ENCODE peak calls at places on chromosomes 12 and 14, in six cellular contexts. One of them, this sample, is unnamed.

GRCh38 chr12:31491819-31492598 is 98.9 kb downstream of the DENND5B start:
- DNase-seq in CD8-positive, alpha-beta memory T cell: no peak
- DNase-seq in neuronal stem cell: no peak
- DNase-seq in heart right ventricle: no peak
- DNase-seq in K562: no peak
- DNase-seq in lower leg skin: no peak
- DNase-seq in this sample: peak; percentile 46

GRCh38 chr14:76772300-76773187 is 11.3 kb downstream of the VASH1 start:
- DNase-seq in CD8-positive, alpha-beta memory T cell: no peak
- DNase-seq in neuronal stem cell: no peak
- DNase-seq in heart right ventricle: peak; percentile 87
- DNase-seq in K562: peak; percentile 78
- DNase-seq in lower leg skin: peak; percentile 85
- DNase-seq in this sample: peak; percentile 83

GRCh38 chr14:65419593-65420252 is 7.2 kb downstream of the FUT8 start:
- DNase-seq in CD8-positive, alpha-beta memory T cell: no peak
- DNase-seq in neuronal stem cell: no peak
- DNase-seq in heart right ventricle: no peak
- DNase-seq in K562: no peak
- DNase-seq in lower leg skin: no peak
- DNase-seq in this sample: no peak

GRCh38 chr14:68766299-68767247 is 26.3 kb downstream of the ZFP36L1 start:
- DNase-seq in CD8-positive, alpha-beta memory T cell: no peak
- DNase-seq in neuronal stem cell: no peak
- DNase-seq in heart right ventricle: no peak
- DNase-seq in K562: no peak
- DNase-seq in lower leg skin: no peak
- DNase-seq in this sample: no peak

GRCh38 chr14:94042433-94043091 is 16.4 kb downstream of the OTUB2 start:
- DNase-seq in CD8-positive, alpha-beta memory T cell: no peak
- DNase-seq in neuronal stem cell: no peak
- DNase-seq in heart right ventricle: no peak
- DNase-seq in K562: no peak
- DNase-seq in lower leg skin: no peak
- DNase-seq in this sample: no peak

GRCh38 chr14:43243168-43243567 is 1263.9 kb downstream of the FSCB start:
- DNase-seq in CD8-positive, alpha-beta memory T cell: no peak
- DNase-seq in neuronal stem cell: no peak
- DNase-seq in heart right ventricle: no peak
- DNase-seq in K562: no peak
- DNase-seq in lower leg skin: no peak
- DNase-seq in this sample: no peak

GRCh38 chr14:30610719-30611388 is 11.3 kb upstream of the SCFD1 start:
- DNase-seq in CD8-positive, alpha-beta memory T cell: no peak
- DNase-seq in neuronal stem cell: no peak
- DNase-seq in heart right ventricle: peak; percentile 32
- DNase-seq in K562: no peak
- DNase-seq in lower leg skin: peak; percentile 86
- DNase-seq in this sample: peak; percentile 35

GRCh38 chr12:38886064-38886463 is 19.3 kb downstream of the CPNE8 start:
- DNase-seq in CD8-positive, alpha-beta memory T cell: no peak
- DNase-seq in neuronal stem cell: no peak
- DNase-seq in heart right ventricle: no peak
- DNase-seq in K562: no peak
- DNase-seq in lower leg skin: no peak
- DNase-seq in this sample: peak; percentile 21

GRCh38 chr12:32603858-32604257 is 75.2 kb upstream of the DNM1L start:
- DNase-seq in CD8-positive, alpha-beta memory T cell: no peak
- DNase-seq in neuronal stem cell: no peak
- DNase-seq in heart right ventricle: no peak
- DNase-seq in K562: no peak
- DNase-seq in lower leg skin: no peak
- DNase-seq in this sample: no peak

GRCh38 chr12:64221656-64222010 is 463 bp downstream of the KICS2 start:
- DNase-seq in CD8-positive, alpha-beta memory T cell: no peak
- DNase-seq in neuronal stem cell: peak; percentile 71
- DNase-seq in heart right ventricle: peak; percentile 87
- DNase-seq in K562: peak; percentile 72
- DNase-seq in lower leg skin: peak; percentile 97
- DNase-seq in this sample: peak; percentile 84

GRCh38 chr14:20343855-20344205 is 395 bp downstream of the PARP2 start:
- DNase-seq in CD8-positive, alpha-beta memory T cell: no peak
- DNase-seq in neuronal stem cell: no peak
- DNase-seq in heart right ventricle: no peak
- DNase-seq in K562: no peak
- DNase-seq in lower leg skin: no peak
- DNase-seq in this sample: no peak

GRCh38 chr14:67187210-67187609 is 2.0 kb upstream of the GARIN2 start:
- DNase-seq in CD8-positive, alpha-beta memory T cell: no peak
- DNase-seq in neuronal stem cell: no peak
- DNase-seq in heart right ventricle: no peak
- DNase-seq in K562: no peak
- DNase-seq in lower leg skin: no peak
- DNase-seq in this sample: no peak

GRCh38 chr12:96501139-96501741 is 11.9 kb downstream of the CFAP54 start:
- DNase-seq in CD8-positive, alpha-beta memory T cell: no peak
- DNase-seq in neuronal stem cell: no peak
- DNase-seq in heart right ventricle: peak; percentile 42
- DNase-seq in K562: peak; percentile 11
- DNase-seq in lower leg skin: no peak
- DNase-seq in this sample: no peak

GRCh38 chr14:50677527-50678063 is 9.5 kb upstream of the SAV1 start:
- DNase-seq in CD8-positive, alpha-beta memory T cell: no peak
- DNase-seq in neuronal stem cell: no peak
- DNase-seq in heart right ventricle: no peak
- DNase-seq in K562: no peak
- DNase-seq in lower leg skin: no peak
- DNase-seq in this sample: no peak

GRCh38 chr14:23404331-23404900 is 3.7 kb downstream of the MYH6 start:
- DNase-seq in CD8-positive, alpha-beta memory T cell: no peak
- DNase-seq in neuronal stem cell: no peak
- DNase-seq in heart right ventricle: no peak
- DNase-seq in K562: no peak
- DNase-seq in lower leg skin: no peak
- DNase-seq in this sample: no peak

GRCh38 chr14:100590726-100591452 is 3.7 kb upstream of the BEGAIN start:
- DNase-seq in CD8-positive, alpha-beta memory T cell: no peak
- DNase-seq in neuronal stem cell: no peak
- DNase-seq in heart right ventricle: no peak
- DNase-seq in K562: no peak
- DNase-seq in lower leg skin: peak; percentile 82
- DNase-seq in this sample: peak; percentile 3

GRCh38 chr12:80195737-80196136 is 96.4 kb downstream of the OTOGL start:
- DNase-seq in CD8-positive, alpha-beta memory T cell: no peak
- DNase-seq in neuronal stem cell: no peak
- DNase-seq in heart right ventricle: no peak
- DNase-seq in K562: no peak
- DNase-seq in lower leg skin: no peak
- DNase-seq in this sample: no peak

GRCh38 chr12:19692091-19692490 is 252.8 kb downstream of the AEBP2 start:
- DNase-seq in CD8-positive, alpha-beta memory T cell: no peak
- DNase-seq in neuronal stem cell: no peak
- DNase-seq in heart right ventricle: no peak
- DNase-seq in K562: no peak
- DNase-seq in lower leg skin: no peak
- DNase-seq in this sample: no peak

GRCh38 chr14:70782361-70782760 is 27.0 kb downstream of the MAP3K9 start:
- DNase-seq in CD8-positive, alpha-beta memory T cell: no peak
- DNase-seq in neuronal stem cell: no peak
- DNase-seq in heart right ventricle: no peak
- DNase-seq in K562: no peak
- DNase-seq in lower leg skin: peak; percentile 9
- DNase-seq in this sample: no peak

GRCh38 chr14:102182190-102182589 is 42.5 kb downstream of the WDR20 start:
- DNase-seq in CD8-positive, alpha-beta memory T cell: no peak
- DNase-seq in neuronal stem cell: no peak
- DNase-seq in heart right ventricle: no peak
- DNase-seq in K562: no peak
- DNase-seq in lower leg skin: no peak
- DNase-seq in this sample: no peak

GRCh38 chr14:77485256-77485655 is 13.4 kb downstream of the ISM2 start:
- DNase-seq in CD8-positive, alpha-beta memory T cell: no peak
- DNase-seq in neuronal stem cell: no peak
- DNase-seq in heart right ventricle: no peak
- DNase-seq in K562: no peak
- DNase-seq in lower leg skin: no peak
- DNase-seq in this sample: no peak

GRCh38 chr12:58463050-58463449 is 457.3 kb downstream of the LRIG3 start:
- DNase-seq in CD8-positive, alpha-beta memory T cell: no peak
- DNase-seq in neuronal stem cell: no peak
- DNase-seq in heart right ventricle: no peak
- DNase-seq in K562: no peak
- DNase-seq in lower leg skin: no peak
- DNase-seq in this sample: no peak

GRCh38 chr14:96086574-96087077 is 47.5 kb downstream of the C14orf132 start:
- DNase-seq in CD8-positive, alpha-beta memory T cell: no peak
- DNase-seq in neuronal stem cell: no peak
- DNase-seq in heart right ventricle: no peak
- DNase-seq in K562: no peak
- DNase-seq in lower leg skin: no peak
- DNase-seq in this sample: no peak

GRCh38 chr14:101945171-101945570 is 19.2 kb upstream of the DYNC1H1 start:
- DNase-seq in CD8-positive, alpha-beta memory T cell: no peak
- DNase-seq in neuronal stem cell: no peak
- DNase-seq in heart right ventricle: no peak
- DNase-seq in K562: no peak
- DNase-seq in lower leg skin: no peak
- DNase-seq in this sample: no peak

GRCh38 chr12:118635276-118635675 is 258.9 kb downstream of the SUDS3 start:
- DNase-seq in CD8-positive, alpha-beta memory T cell: no peak
- DNase-seq in neuronal stem cell: no peak
- DNase-seq in heart right ventricle: no peak
- DNase-seq in K562: no peak
- DNase-seq in lower leg skin: no peak
- DNase-seq in this sample: no peak

GRCh38 chr12:56462565-56462964 is 5.8 kb upstream of the SPRYD4 start:
- DNase-seq in CD8-positive, alpha-beta memory T cell: no peak
- DNase-seq in neuronal stem cell: peak; percentile 60
- DNase-seq in heart right ventricle: no peak
- DNase-seq in K562: no peak
- DNase-seq in lower leg skin: no peak
- DNase-seq in this sample: no peak

GRCh38 chr14:64792871-64793560 is 86.7 kb downstream of the SPTB start:
- DNase-seq in CD8-positive, alpha-beta memory T cell: no peak
- DNase-seq in neuronal stem cell: no peak
- DNase-seq in heart right ventricle: no peak
- DNase-seq in K562: no peak
- DNase-seq in lower leg skin: no peak
- DNase-seq in this sample: no peak

GRCh38 chr14:104926619-104927431 is 2.1 kb downstream of the PLD4 start:
- DNase-seq in CD8-positive, alpha-beta memory T cell: no peak
- DNase-seq in neuronal stem cell: no peak
- DNase-seq in heart right ventricle: no peak
- DNase-seq in K562: no peak
- DNase-seq in lower leg skin: peak; percentile 84
- DNase-seq in this sample: no peak
- H3K4me3 ChIP-seq in CD8-positive, alpha-beta memory T cell: no peak overlapping the region
- H3K4me3 ChIP-seq in neuronal stem cell: no peak overlapping the region
- H3K4me3 ChIP-seq in heart right ventricle: no peak overlapping the region
- H3K4me3 ChIP-seq in K562: no peak overlapping the region
- H3K4me3 ChIP-seq in lower leg skin: no peak overlapping the region
- H3K4me3 ChIP-seq in this sample: no peak overlapping the region

GRCh38 chr14:33678012-33678411 is 272.9 kb downstream of the EGLN3 start:
- DNase-seq in CD8-positive, alpha-beta memory T cell: no peak
- DNase-seq in neuronal stem cell: no peak
- DNase-seq in heart right ventricle: no peak
- DNase-seq in K562: no peak
- DNase-seq in lower leg skin: no peak
- DNase-seq in this sample: no peak
- H3K4me3 ChIP-seq in CD8-positive, alpha-beta memory T cell: no peak overlapping the region
- H3K4me3 ChIP-seq in neuronal stem cell: no peak overlapping the region
- H3K4me3 ChIP-seq in heart right ventricle: no peak overlapping the region
- H3K4me3 ChIP-seq in K562: no peak overlapping the region
- H3K4me3 ChIP-seq in lower leg skin: no peak overlapping the region
- H3K4me3 ChIP-seq in this sample: no peak overlapping the region

GRCh38 chr12:122421815-122422737 is at the start of gene CLIP1:
- DNase-seq in CD8-positive, alpha-beta memory T cell: peak; percentile 64
- DNase-seq in neuronal stem cell: peak; percentile 54
- DNase-seq in heart right ventricle: peak; percentile 57
- DNase-seq in K562: peak; percentile 79
- DNase-seq in lower leg skin: peak; percentile 93
- DNase-seq in this sample: peak; percentile 69

GRCh38 chr12:122421263-122421814 is 1.1 kb downstream of the CLIP1 start:
- DNase-seq in CD8-positive, alpha-beta memory T cell: no peak
- DNase-seq in neuronal stem cell: no peak
- DNase-seq in heart right ventricle: peak; percentile 29
- DNase-seq in K562: peak; percentile 35
- DNase-seq in lower leg skin: peak; percentile 92
- DNase-seq in this sample: peak; percentile 67

GRCh38 chr12:122420471-122421262 is 1.8 kb downstream of the CLIP1 start:
- DNase-seq in CD8-positive, alpha-beta memory T cell: no peak
- DNase-seq in neuronal stem cell: no peak
- DNase-seq in heart right ventricle: no peak
- DNase-seq in K562: no peak
- DNase-seq in lower leg skin: no peak
- DNase-seq in this sample: no peak

GRCh38 chr12:122423258-122424165 is 1.0 kb upstream of the CLIP1 start:
- DNase-seq in CD8-positive, alpha-beta memory T cell: peak; percentile 15
- DNase-seq in neuronal stem cell: peak; percentile 84
- DNase-seq in heart right ventricle: peak; percentile 13
- DNase-seq in K562: no peak
- DNase-seq in lower leg skin: no peak
- DNase-seq in this sample: no peak

DNA sequence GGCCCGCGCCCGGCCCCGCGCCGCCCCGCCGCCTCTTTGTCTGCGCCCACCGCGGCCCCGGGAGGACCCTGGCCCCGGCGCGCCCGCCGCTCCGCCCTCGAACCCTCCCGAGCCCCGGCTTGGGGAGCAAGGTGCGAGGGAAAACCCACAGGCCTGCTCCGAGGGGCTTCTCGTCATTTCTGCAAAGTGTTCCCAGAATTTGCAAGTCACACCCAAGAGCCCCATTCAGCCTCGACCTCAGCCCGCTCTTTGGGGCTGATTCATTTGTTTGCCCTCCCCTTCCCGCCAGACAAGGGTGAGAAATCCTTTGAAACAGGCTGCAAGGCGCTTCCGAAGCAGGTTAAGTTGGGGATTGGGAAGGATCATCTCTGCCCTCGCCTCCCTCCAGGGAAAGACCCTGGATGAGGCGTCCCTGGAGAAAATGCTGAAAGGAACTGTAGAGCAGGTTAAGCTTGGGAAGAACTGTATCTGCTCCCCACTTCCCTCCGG is 344 bp upstream of the CLIP1 start:
- DNase-seq in CD8-positive, alpha-beta memory T cell: peak; percentile 17
- DNase-seq in neuronal stem cell: peak; percentile 51
- DNase-seq in heart right ventricle: peak; percentile 20
- DNase-seq in K562: no peak
- DNase-seq in lower leg skin: no peak
- DNase-seq in this sample: peak; percentile 31
- H3K4me3 ChIP-seq in CD8-positive, alpha-beta memory T cell: peak overlapping the region; percentile 80
- H3K4me3 ChIP-seq in neuronal stem cell: peak overlapping the region; percentile 87
- H3K4me3 ChIP-seq in heart right ventricle: peak overlapping the region; percentile 43
- H3K4me3 ChIP-seq in K562: peak overlapping the region; percentile 51
- H3K4me3 ChIP-seq in lower leg skin: peak overlapping the region; percentile 51
- H3K4me3 ChIP-seq in this sample: peak overlapping the region; percentile 47

DNA sequence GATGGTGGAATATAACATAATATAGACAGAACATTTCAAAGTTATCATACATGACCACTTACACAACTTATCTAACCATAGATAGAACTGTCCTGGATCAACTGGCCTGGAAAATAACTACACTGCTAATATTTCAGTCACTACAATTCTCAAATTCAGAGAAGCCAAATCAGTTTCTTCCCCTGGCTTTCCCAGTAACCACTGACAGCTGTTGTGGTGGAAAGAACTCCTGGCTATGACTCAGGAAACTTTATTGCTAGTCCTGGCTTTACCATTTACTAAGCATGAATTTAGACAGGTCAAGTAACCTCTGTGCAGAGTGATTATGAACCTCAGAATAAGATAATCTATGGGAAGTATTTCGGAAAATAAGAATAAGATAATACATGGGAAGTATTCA is 244.9 kb upstream of the DIO2 start:
- DNase-seq in CD8-positive, alpha-beta memory T cell: no peak
- DNase-seq in neuronal stem cell: no peak
- DNase-seq in heart right ventricle: no peak
- DNase-seq in K562: no peak
- DNase-seq in lower leg skin: no peak
- DNase-seq in this sample: no peak
- H3K4me3 ChIP-seq in CD8-positive, alpha-beta memory T cell: no peak overlapping the region
- H3K4me3 ChIP-seq in neuronal stem cell: no peak overlapping the region
- H3K4me3 ChIP-seq in heart right ventricle: no peak overlapping the region
- H3K4me3 ChIP-seq in K562: no peak overlapping the region
- H3K4me3 ChIP-seq in lower leg skin: no peak overlapping the region
- H3K4me3 ChIP-seq in this sample: no peak overlapping the region